ENCODE peak calls at places on chromosome X, in ten cellular contexts. Z, P, Q, W, G, V, Y, K, I and E are unnamed samples.

GRCh38 chrX:8868906-8869305 is 67.7 kb upstream of the FAM9A start:
- DNase-seq in K (no peak), Z (peak; percentile 49), Y (no peak), W (no peak), G (no peak), Q (no peak), I (no peak), P (peak; percentile 5), V (peak; percentile 5), E (no peak)

GRCh38 chrX:135009838-135010237 is 12.5 kb downstream of the RTL8B start:
- DNase-seq in V (no peak), G (no peak), W (no peak), P (no peak), K (no peak), Y (no peak), Q (no peak), Z (no peak), I (no peak), E (no peak)

GRCh38 chrX:11193035-11193469 is 81.9 kb downstream of the HCCS start:
- DNase-seq in V (peak; percentile 5), K (no peak), I (no peak), P (no peak), Q (no peak), Z (peak; percentile 38), Y (peak; percentile 13), W (no peak), G (no peak), E (no peak)

GRCh38 chrX:109760241-109760921 is 27.3 kb upstream of the ACSL4 start:
- DNase-seq in Y (no peak), Q (no peak), V (no peak), G (no peak), K (no peak), Z (no peak), W (no peak), I (no peak), P (no peak), E (no peak)

GRCh38 chrX:125646195-125646594 is 326.5 kb downstream of the TEX13C start:
- DNase-seq in G (no peak), I (no peak), Z (peak; percentile 3), W (no peak), P (no peak), Q (no peak), V (no peak), Y (no peak), K (no peak), E (no peak)

GRCh38 chrX:129534816-129535578 is 5.1 kb upstream of the OCRL start:
- DNase-seq in Q (no peak), K (no peak), G (no peak), Z (peak; percentile 68), Y (no peak), I (no peak), W (no peak), V (peak; percentile 50), P (peak; percentile 41), E (no peak)

GRCh38 chrX:40173662-40174593 is 76.2 kb upstream of the BCOR start:
- DNase-seq in W (no peak), V (no peak), K (peak; percentile 22), Y (no peak), Q (no peak), P (peak; percentile 40), I (peak; percentile 76), Z (no peak), G (no peak), E (no peak)

GRCh38 chrX:154779261-154779660 is 16.6 kb downstream of the DKC1 start:
- DNase-seq in P (peak; percentile 55), Z (peak; percentile 10), G (no peak), Q (no peak), V (no peak), I (no peak), W (no peak), Y (no peak), K (no peak), E (no peak)

GRCh38 chrX:71251456-71251973 is 2.4 kb downstream of the ZMYM3 start:
- DNase-seq in I (no peak), K (no peak), Z (no peak), G (no peak), W (no peak), Q (no peak), Y (no peak), P (no peak), V (no peak), E (no peak)

GRCh38 chrX:22748093-22748999 is 251.4 kb upstream of the DDX53 start:
- DNase-seq in V (peak; percentile 25), Z (peak; percentile 46), Q (peak; percentile 41), I (no peak), Y (peak; percentile 21), K (peak; percentile 49), P (peak; percentile 24), W (no peak), G (peak; percentile 18), E (no peak)

GRCh38 chrX:24377195-24377594 is 16.8 kb downstream of the SUPT20HL1 start:
- DNase-seq in P (no peak), Z (no peak), Q (no peak), Y (no peak), K (no peak), W (no peak), I (no peak), V (no peak), G (no peak), E (no peak)

GRCh38 chrX:68999931-69000330 is 165.3 kb downstream of the PJA1 start:
- DNase-seq in Q (no peak), V (peak; percentile 33), Y (no peak), Z (peak; percentile 36), G (no peak), W (no peak), I (no peak), K (no peak), P (no peak), E (no peak)

GRCh38 chrX:37818031-37818430 is 29.3 kb downstream of the DYNLT3 start:
- DNase-seq in I (no peak), Q (no peak), W (no peak), Y (no peak), Z (no peak), K (no peak), V (no peak), P (no peak), G (no peak), E (no peak)

GRCh38 chrX:119685225-119686066 is 7.5 kb downstream of the SEPTIN6 start:
- DNase-seq in K (no peak), G (peak; percentile 37), P (peak; percentile 15), V (no peak), I (no peak), Q (no peak), W (no peak), Z (no peak), Y (peak; percentile 51), E (no peak)

GRCh38 chrX:109390556-109390955 is 91.3 kb downstream of the GUCY2F start:
- DNase-seq in W (no peak), Q (no peak), P (no peak), K (no peak), Z (peak; percentile 76), I (no peak), G (no peak), Y (no peak), V (peak; percentile 44), E (no peak)

GRCh38 chrX:38804481-38805293 is 3.4 kb downstream of the MID1IP1 start:
- DNase-seq in W (peak; percentile 88), P (peak; percentile 18), G (peak; percentile 19), K (peak; percentile 34), I (peak; percentile 54), Y (peak; percentile 20), Q (peak; percentile 18), V (peak; percentile 52), Z (peak; percentile 53), E (peak; percentile 16)

GRCh38 chrX:21745756-21746155 is 12.2 kb downstream of the SMPX start:
- DNase-seq in V (peak; percentile 13), Z (peak; percentile 20), W (no peak), P (peak; percentile 1), K (peak; percentile 21), Q (no peak), I (no peak), G (peak; percentile 27), Y (peak; percentile 11), E (no peak)

GRCh38 chrX:41558531-41558930 is 111.4 kb downstream of the NYX start:
- DNase-seq in W (no peak), Y (no peak), G (no peak), I (no peak), V (no peak), K (no peak), Q (no peak), P (no peak), Z (peak; percentile 0), E (no peak)
- TF ChIP-seq CTCF in W (no peak), Y (peak; percentile 42), G (peak; percentile 57), I (peak; percentile 28), V (peak; percentile 38), K (no peak), Q (peak; percentile 40), P (peak; percentile 71), Z (peak; percentile 21), E (peak; percentile 44)

DNA sequence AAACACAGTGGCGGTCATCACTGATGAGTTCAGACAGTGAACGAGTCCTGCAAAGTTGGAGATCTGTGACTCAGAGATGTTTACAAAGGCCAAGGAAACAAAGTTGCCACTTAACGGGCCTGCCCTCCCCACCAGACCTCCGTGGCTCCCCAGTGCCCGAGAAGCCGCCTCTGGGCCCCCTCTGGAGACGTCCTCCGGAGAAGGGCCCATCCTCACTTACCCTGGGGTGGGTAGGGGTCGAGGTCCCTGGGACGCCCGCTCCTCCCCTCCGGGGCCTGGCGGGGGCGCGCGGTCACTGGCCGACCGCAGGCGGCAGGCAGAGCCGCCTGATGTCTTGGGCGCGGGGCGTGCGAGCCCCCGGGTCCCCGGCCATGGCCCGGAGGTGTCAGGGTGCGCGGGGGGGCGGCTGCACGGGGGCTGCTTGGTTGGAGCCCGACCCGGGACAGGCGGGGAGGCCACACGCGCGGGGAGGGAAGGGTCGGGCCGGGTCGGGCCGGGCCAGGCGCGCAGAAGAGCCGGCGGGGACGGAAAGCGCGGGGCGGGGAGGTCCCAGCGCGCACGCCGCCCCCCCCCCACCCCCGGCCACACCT is 590 bp downstream of the DHRSX start:
- DNase-seq in Q (peak; percentile 34), V (peak; percentile 52), W (peak; percentile 85), K (peak; percentile 57), P (peak; percentile 50), G (peak; percentile 28), Z (peak; percentile 60), I (peak; percentile 61), Y (peak; percentile 43), E (peak; percentile 44)
- TF ChIP-seq CTCF in Q (peak; percentile 40), V (peak; percentile 2), W (no peak), K (no peak), P (peak; percentile 31), G (no peak), Z (no peak), I (no peak), Y (peak; percentile 34), E (no peak)

GRCh38 chrX:112760697-112761096 is 79.9 kb downstream of the AMOT start:
- DNase-seq in W (no peak), K (no peak), G (no peak), Y (no peak), Z (no peak), Q (no peak), V (no peak), I (no peak), P (no peak), E (no peak)
- TF ChIP-seq CTCF in W (no peak), K (no peak), G (no peak), Y (no peak), Z (no peak), Q (no peak), V (no peak), I (no peak), P (no peak), E (no peak)

DNA sequence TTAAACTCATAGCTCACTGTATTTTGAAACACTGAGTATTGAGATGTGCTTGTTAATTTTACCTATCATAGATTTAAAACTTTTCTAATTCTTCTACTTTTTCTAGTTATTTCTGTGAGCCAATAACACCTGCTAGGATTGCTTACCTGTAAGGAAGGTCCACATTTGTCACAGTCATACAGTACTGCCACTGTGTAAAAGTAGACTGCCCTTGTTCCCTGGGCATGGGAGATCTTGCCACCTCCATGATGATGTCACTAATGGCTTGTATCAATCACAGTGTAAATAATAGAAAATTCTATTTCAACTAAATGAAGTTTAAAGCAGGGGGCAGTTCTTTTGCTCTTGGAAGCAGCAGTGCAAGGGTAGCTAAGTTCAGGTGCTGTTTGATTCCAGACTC is 35.9 kb downstream of the GK start:
- DNase-seq in Y (no peak), Q (no peak), W (no peak), V (no peak), P (no peak), Z (no peak), I (no peak), K (no peak), G (no peak), E (no peak)
- TF ChIP-seq CTCF in Y (no peak), Q (no peak), W (no peak), V (no peak), P (no peak), Z (no peak), I (no peak), K (no peak), G (no peak), E (no peak)